ENCODE peak calls at places on chromosomes 12 and 14, in eight cellular contexts. One of them, this sample, is unnamed.

GRCh38 chr14:98886982-98887381 is 385.0 kb downstream of the BCL11B start:
- DNase-seq in fibroblast of lung: no peak
- DNase-seq in cardiac muscle cell: no peak
- DNase-seq in stomach: no peak
- DNase-seq in CD8-positive, alpha-beta T cell: no peak
- DNase-seq in thyroid gland: peak; percentile 64
- DNase-seq in neural progenitor cell: no peak
- DNase-seq in NB4: no peak
- DNase-seq in this sample: peak; percentile 44

GRCh38 chr14:92471919-92472318 is 41.7 kb upstream of the RIN3 start:
- DNase-seq in fibroblast of lung: peak; percentile 94
- DNase-seq in cardiac muscle cell: peak; percentile 71
- DNase-seq in stomach: no peak
- DNase-seq in CD8-positive, alpha-beta T cell: no peak
- DNase-seq in thyroid gland: no peak
- DNase-seq in neural progenitor cell: no peak
- DNase-seq in NB4: no peak
- DNase-seq in this sample: peak; percentile 90

GRCh38 chr14:92323031-92323915 is at the start of gene SLC24A4:
- DNase-seq in fibroblast of lung: peak; percentile 22
- DNase-seq in cardiac muscle cell: peak; percentile 8
- DNase-seq in stomach: no peak
- DNase-seq in CD8-positive, alpha-beta T cell: no peak
- DNase-seq in thyroid gland: no peak
- DNase-seq in neural progenitor cell: peak; percentile 75
- DNase-seq in NB4: no peak
- DNase-seq in this sample: peak; percentile 25

GRCh38 chr12:117875652-117876491 is 92.9 kb downstream of the KSR2 start:
- DNase-seq in fibroblast of lung: peak; percentile 53
- DNase-seq in cardiac muscle cell: peak; percentile 21
- DNase-seq in stomach: no peak
- DNase-seq in CD8-positive, alpha-beta T cell: peak; percentile 45
- DNase-seq in thyroid gland: peak; percentile 41
- DNase-seq in neural progenitor cell: peak; percentile 95
- DNase-seq in NB4: peak; percentile 41
- DNase-seq in this sample: no peak

GRCh38 chr14:91377700-91378652 is 39.6 kb downstream of the CCDC88C start:
- DNase-seq in fibroblast of lung: no peak
- DNase-seq in cardiac muscle cell: no peak
- DNase-seq in stomach: no peak
- DNase-seq in CD8-positive, alpha-beta T cell: peak; percentile 58
- DNase-seq in thyroid gland: no peak
- DNase-seq in neural progenitor cell: no peak
- DNase-seq in NB4: peak; percentile 49
- DNase-seq in this sample: no peak

GRCh38 chr14:68819260-68819691 is 26.4 kb upstream of the ZFP36L1 start:
- DNase-seq in fibroblast of lung: peak; percentile 91
- DNase-seq in cardiac muscle cell: peak; percentile 66
- DNase-seq in stomach: peak; percentile 50
- DNase-seq in CD8-positive, alpha-beta T cell: no peak
- DNase-seq in thyroid gland: no peak
- DNase-seq in neural progenitor cell: peak; percentile 39
- DNase-seq in NB4: no peak
- DNase-seq in this sample: peak; percentile 86

GRCh38 chr14:65959563-65960024 is 526.6 kb upstream of the CCDC196 start:
- DNase-seq in fibroblast of lung: no peak
- DNase-seq in cardiac muscle cell: no peak
- DNase-seq in stomach: no peak
- DNase-seq in CD8-positive, alpha-beta T cell: no peak
- DNase-seq in thyroid gland: no peak
- DNase-seq in neural progenitor cell: no peak
- DNase-seq in NB4: no peak
- DNase-seq in this sample: no peak

GRCh38 chr12:127899981-127900380 is 367.0 kb upstream of the TMEM132C start:
- DNase-seq in fibroblast of lung: no peak
- DNase-seq in cardiac muscle cell: no peak
- DNase-seq in stomach: no peak
- DNase-seq in CD8-positive, alpha-beta T cell: no peak
- DNase-seq in thyroid gland: peak; percentile 76
- DNase-seq in neural progenitor cell: no peak
- DNase-seq in NB4: no peak
- DNase-seq in this sample: no peak

GRCh38 chr14:20811994-20812393 is 9.3 kb upstream of the RNASE1 start:
- DNase-seq in fibroblast of lung: no peak
- DNase-seq in cardiac muscle cell: peak; percentile 27
- DNase-seq in stomach: no peak
- DNase-seq in CD8-positive, alpha-beta T cell: no peak
- DNase-seq in thyroid gland: no peak
- DNase-seq in neural progenitor cell: no peak
- DNase-seq in NB4: no peak
- DNase-seq in this sample: no peak

GRCh38 chr12:43208627-43209026 is 343.4 kb downstream of the ADAMTS20 start:
- DNase-seq in fibroblast of lung: peak; percentile 83
- DNase-seq in cardiac muscle cell: no peak
- DNase-seq in stomach: no peak
- DNase-seq in CD8-positive, alpha-beta T cell: no peak
- DNase-seq in thyroid gland: peak; percentile 66
- DNase-seq in neural progenitor cell: no peak
- DNase-seq in NB4: no peak
- DNase-seq in this sample: no peak

DNA sequence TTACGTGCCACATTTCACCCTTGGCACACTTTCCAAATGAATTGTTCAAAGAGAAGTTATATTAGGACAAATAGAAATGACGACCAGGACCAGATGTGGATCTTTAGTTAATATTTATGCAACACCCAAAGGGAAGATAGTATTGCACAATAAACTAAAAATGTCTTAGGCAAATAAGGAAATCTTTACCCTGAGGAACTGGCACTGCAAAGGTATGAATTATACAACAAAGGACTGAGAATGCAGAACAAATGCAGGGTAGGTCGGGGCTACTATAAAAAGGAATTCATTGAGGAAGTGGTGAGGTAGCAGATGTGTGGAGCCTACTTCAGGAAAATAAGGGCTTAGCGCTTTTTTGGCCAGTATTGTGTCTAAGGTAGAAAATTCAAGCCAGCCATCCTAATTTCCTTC is 3.9 kb upstream of the TMTC2 start:
- DNase-seq in fibroblast of lung: no peak
- DNase-seq in cardiac muscle cell: no peak
- DNase-seq in stomach: no peak
- DNase-seq in CD8-positive, alpha-beta T cell: no peak
- DNase-seq in thyroid gland: no peak
- DNase-seq in neural progenitor cell: no peak
- DNase-seq in NB4: peak; percentile 48
- DNase-seq in this sample: no peak
- TF ChIP-seq CTCF in fibroblast of lung: no peak
- TF ChIP-seq CTCF in cardiac muscle cell: no peak
- TF ChIP-seq CTCF in stomach: no peak
- TF ChIP-seq CTCF in CD8-positive, alpha-beta T cell: no peak
- TF ChIP-seq CTCF in thyroid gland: no peak
- TF ChIP-seq CTCF in neural progenitor cell: no peak
- TF ChIP-seq CTCF in NB4: no peak
- TF ChIP-seq CTCF in this sample: no peak

GRCh38 chr14:73746540-73747385 is 32.6 kb upstream of the PNMA1 start:
- DNase-seq in fibroblast of lung: no peak
- DNase-seq in cardiac muscle cell: no peak
- DNase-seq in stomach: no peak
- DNase-seq in CD8-positive, alpha-beta T cell: no peak
- DNase-seq in thyroid gland: no peak
- DNase-seq in neural progenitor cell: peak; percentile 55
- DNase-seq in NB4: peak; percentile 75
- DNase-seq in this sample: no peak
- TF ChIP-seq CTCF in fibroblast of lung: peak; percentile 34
- TF ChIP-seq CTCF in cardiac muscle cell: peak; percentile 23
- TF ChIP-seq CTCF in stomach: no peak
- TF ChIP-seq CTCF in CD8-positive, alpha-beta T cell: no peak
- TF ChIP-seq CTCF in thyroid gland: no peak
- TF ChIP-seq CTCF in neural progenitor cell: peak; percentile 30
- TF ChIP-seq CTCF in NB4: peak; percentile 45
- TF ChIP-seq CTCF in this sample: no peak

GRCh38 chr12:104976703-104977102 is 9.4 kb upstream of the NOPCHAP1 start:
- DNase-seq in fibroblast of lung: no peak
- DNase-seq in cardiac muscle cell: no peak
- DNase-seq in stomach: no peak
- DNase-seq in CD8-positive, alpha-beta T cell: no peak
- DNase-seq in thyroid gland: no peak
- DNase-seq in neural progenitor cell: no peak
- DNase-seq in NB4: no peak
- DNase-seq in this sample: no peak
- TF ChIP-seq CTCF in fibroblast of lung: no peak
- TF ChIP-seq CTCF in cardiac muscle cell: no peak
- TF ChIP-seq CTCF in stomach: no peak
- TF ChIP-seq CTCF in CD8-positive, alpha-beta T cell: no peak
- TF ChIP-seq CTCF in thyroid gland: peak; percentile 13
- TF ChIP-seq CTCF in neural progenitor cell: peak; percentile 7
- TF ChIP-seq CTCF in NB4: no peak
- TF ChIP-seq CTCF in this sample: no peak

GRCh38 chr14:58272589-58273372 is 25.6 kb upstream of the ARID4A start:
- DNase-seq in fibroblast of lung: peak; percentile 36
- DNase-seq in cardiac muscle cell: peak; percentile 44
- DNase-seq in stomach: peak; percentile 44
- DNase-seq in CD8-positive, alpha-beta T cell: no peak
- DNase-seq in thyroid gland: peak; percentile 20
- DNase-seq in neural progenitor cell: no peak
- DNase-seq in NB4: peak; percentile 25
- DNase-seq in this sample: no peak
- TF ChIP-seq CTCF in fibroblast of lung: peak; percentile 27
- TF ChIP-seq CTCF in cardiac muscle cell: no peak
- TF ChIP-seq CTCF in stomach: no peak
- TF ChIP-seq CTCF in CD8-positive, alpha-beta T cell: no peak
- TF ChIP-seq CTCF in thyroid gland: no peak
- TF ChIP-seq CTCF in neural progenitor cell: peak; percentile 19
- TF ChIP-seq CTCF in NB4: no peak
- TF ChIP-seq CTCF in this sample: no peak

GRCh38 chr12:95582230-95583058 is 31.2 kb upstream of the USP44 start:
- DNase-seq in fibroblast of lung: peak; percentile 29
- DNase-seq in cardiac muscle cell: peak; percentile 61
- DNase-seq in stomach: no peak
- DNase-seq in CD8-positive, alpha-beta T cell: no peak
- DNase-seq in thyroid gland: no peak
- DNase-seq in neural progenitor cell: peak; percentile 39
- DNase-seq in NB4: peak; percentile 27
- DNase-seq in this sample: peak; percentile 38
- TF ChIP-seq CTCF in fibroblast of lung: peak; percentile 57
- TF ChIP-seq CTCF in cardiac muscle cell: peak; percentile 49
- TF ChIP-seq CTCF in stomach: no peak
- TF ChIP-seq CTCF in CD8-positive, alpha-beta T cell: no peak
- TF ChIP-seq CTCF in thyroid gland: peak; percentile 47
- TF ChIP-seq CTCF in neural progenitor cell: peak; percentile 65
- TF ChIP-seq CTCF in NB4: peak; percentile 17
- TF ChIP-seq CTCF in this sample: peak; percentile 67

GRCh38 chr14:78153069-78153351 is 17.2 kb upstream of the NRXN3 start:
- DNase-seq in fibroblast of lung: peak; percentile 62
- DNase-seq in cardiac muscle cell: peak; percentile 27
- DNase-seq in stomach: no peak
- DNase-seq in CD8-positive, alpha-beta T cell: no peak
- DNase-seq in thyroid gland: no peak
- DNase-seq in neural progenitor cell: no peak
- DNase-seq in NB4: no peak
- DNase-seq in this sample: peak; percentile 12
- TF ChIP-seq CTCF in fibroblast of lung: no peak
- TF ChIP-seq CTCF in cardiac muscle cell: no peak
- TF ChIP-seq CTCF in stomach: no peak
- TF ChIP-seq CTCF in CD8-positive, alpha-beta T cell: no peak
- TF ChIP-seq CTCF in thyroid gland: no peak
- TF ChIP-seq CTCF in neural progenitor cell: no peak
- TF ChIP-seq CTCF in NB4: no peak
- TF ChIP-seq CTCF in this sample: no peak

GRCh38 chr12:30795410-30795659 is 40.6 kb upstream of the CAPRIN2 start:
- DNase-seq in fibroblast of lung: no peak
- DNase-seq in cardiac muscle cell: no peak
- DNase-seq in stomach: no peak
- DNase-seq in CD8-positive, alpha-beta T cell: peak; percentile 27
- DNase-seq in thyroid gland: no peak
- DNase-seq in neural progenitor cell: no peak
- DNase-seq in NB4: no peak
- DNase-seq in this sample: no peak
- TF ChIP-seq CTCF in fibroblast of lung: no peak
- TF ChIP-seq CTCF in cardiac muscle cell: peak; percentile 4
- TF ChIP-seq CTCF in stomach: no peak
- TF ChIP-seq CTCF in CD8-positive, alpha-beta T cell: no peak
- TF ChIP-seq CTCF in thyroid gland: no peak
- TF ChIP-seq CTCF in neural progenitor cell: no peak
- TF ChIP-seq CTCF in NB4: no peak
- TF ChIP-seq CTCF in this sample: no peak

GRCh38 chr12:107912421-107913004 is 138.0 kb downstream of the ASCL4 start:
- DNase-seq in fibroblast of lung: peak; percentile 4
- DNase-seq in cardiac muscle cell: peak; percentile 39
- DNase-seq in stomach: peak; percentile 40
- DNase-seq in CD8-positive, alpha-beta T cell: peak; percentile 38
- DNase-seq in thyroid gland: peak; percentile 81
- DNase-seq in neural progenitor cell: peak; percentile 81
- DNase-seq in NB4: peak; percentile 66
- DNase-seq in this sample: peak; percentile 14
- TF ChIP-seq CTCF in fibroblast of lung: peak; percentile 32
- TF ChIP-seq CTCF in cardiac muscle cell: peak; percentile 61
- TF ChIP-seq CTCF in stomach: no peak
- TF ChIP-seq CTCF in CD8-positive, alpha-beta T cell: peak; percentile 45
- TF ChIP-seq CTCF in thyroid gland: peak; percentile 66
- TF ChIP-seq CTCF in neural progenitor cell: peak; percentile 86
- TF ChIP-seq CTCF in NB4: peak; percentile 99
- TF ChIP-seq CTCF in this sample: peak; percentile 54

GRCh38 chr12:56206373-56207166 is 15.2 kb downstream of the RNF41 start:
- DNase-seq in fibroblast of lung: peak; percentile 54
- DNase-seq in cardiac muscle cell: peak; percentile 64
- DNase-seq in stomach: peak; percentile 58
- DNase-seq in CD8-positive, alpha-beta T cell: peak; percentile 44
- DNase-seq in thyroid gland: peak; percentile 36
- DNase-seq in neural progenitor cell: peak; percentile 69
- DNase-seq in NB4: peak; percentile 69
- DNase-seq in this sample: peak; percentile 36

GRCh38 chr12:56204275-56204674 is 15.0 kb upstream of the SMARCC2 start:
- DNase-seq in fibroblast of lung: no peak
- DNase-seq in cardiac muscle cell: no peak
- DNase-seq in stomach: no peak
- DNase-seq in CD8-positive, alpha-beta T cell: no peak
- DNase-seq in thyroid gland: no peak
- DNase-seq in neural progenitor cell: no peak
- DNase-seq in NB4: no peak
- DNase-seq in this sample: no peak

GRCh38 chr12:56208014-56208413 is 13.7 kb downstream of the RNF41 start:
- DNase-seq in fibroblast of lung: no peak
- DNase-seq in cardiac muscle cell: no peak
- DNase-seq in stomach: no peak
- DNase-seq in CD8-positive, alpha-beta T cell: no peak
- DNase-seq in thyroid gland: no peak
- DNase-seq in neural progenitor cell: no peak
- DNase-seq in NB4: no peak
- DNase-seq in this sample: no peak

GRCh38 chr12:56202838-56203237 is 13.6 kb upstream of the SMARCC2 start:
- DNase-seq in fibroblast of lung: no peak
- DNase-seq in cardiac muscle cell: no peak
- DNase-seq in stomach: no peak
- DNase-seq in CD8-positive, alpha-beta T cell: no peak
- DNase-seq in thyroid gland: no peak
- DNase-seq in neural progenitor cell: no peak
- DNase-seq in NB4: no peak
- DNase-seq in this sample: no peak

DNA sequence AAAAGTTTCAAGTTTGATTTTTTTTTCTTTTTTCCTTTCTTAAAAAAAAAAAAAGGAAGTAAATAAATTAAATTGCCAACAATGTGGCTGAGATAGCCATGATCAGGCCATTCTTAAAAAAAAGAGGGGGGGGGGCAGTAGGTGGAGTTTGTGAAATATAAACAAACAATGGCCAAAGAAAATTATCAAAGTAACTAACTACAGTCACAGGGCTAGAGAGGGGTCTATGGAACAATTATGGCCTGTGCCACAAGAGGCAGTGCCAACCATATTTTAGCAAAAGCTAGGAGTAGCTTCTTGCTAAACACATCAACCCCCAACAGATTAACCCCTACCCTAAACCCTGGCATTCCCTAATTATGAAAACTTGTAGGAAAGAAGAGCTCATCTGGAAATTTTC is 16.2 kb upstream of the SMARCC2 start:
- DNase-seq in fibroblast of lung: no peak
- DNase-seq in cardiac muscle cell: no peak
- DNase-seq in stomach: no peak
- DNase-seq in CD8-positive, alpha-beta T cell: no peak
- DNase-seq in thyroid gland: no peak
- DNase-seq in neural progenitor cell: no peak
- DNase-seq in NB4: no peak
- DNase-seq in this sample: no peak
- TF ChIP-seq CTCF in fibroblast of lung: no peak
- TF ChIP-seq CTCF in cardiac muscle cell: peak; percentile 8
- TF ChIP-seq CTCF in stomach: no peak
- TF ChIP-seq CTCF in CD8-positive, alpha-beta T cell: no peak
- TF ChIP-seq CTCF in thyroid gland: no peak
- TF ChIP-seq CTCF in neural progenitor cell: no peak
- TF ChIP-seq CTCF in NB4: no peak
- TF ChIP-seq CTCF in this sample: no peak

This sample was measured in RWPE1.